ENCODE peak calls at places on chromosomes 11 and 22, in seven cellular contexts. One of them, this sample, is unnamed.

GRCh38 chr11:105466582-105467228 is 143.2 kb upstream of the GRIA4 start:
- DNase-seq in fibroblast of pulmonary artery: peak; percentile 75
- DNase-seq in hypothalamus: no peak
- DNase-seq in mesothelial cell of epicardium: no peak
- DNase-seq in NCI-H2107: no peak
- DNase-seq in GM03348: no peak
- DNase-seq in left cardiac atrium: no peak
- DNase-seq in this sample: no peak

GRCh38 chr11:115980747-115981475 is 476.7 kb upstream of the CADM1 start:
- DNase-seq in NCI-H2107: no peak
- DNase-seq in left cardiac atrium: no peak
- DNase-seq in fibroblast of pulmonary artery: no peak
- DNase-seq in mesothelial cell of epicardium: no peak
- DNase-seq in GM03348: no peak
- DNase-seq in hypothalamus: no peak
- DNase-seq in this sample: no peak

GRCh38 chr22:37675930-37676571 is 615 bp downstream of the LGALS1 start:
- DNase-seq in fibroblast of pulmonary artery: peak; percentile 33
- DNase-seq in mesothelial cell of epicardium: no peak
- DNase-seq in left cardiac atrium: peak; percentile 49
- DNase-seq in hypothalamus: no peak
- DNase-seq in GM03348: peak; percentile 46
- DNase-seq in NCI-H2107: no peak
- DNase-seq in this sample: peak; percentile 88

GRCh38 chr22:30876925-30877553 is 91.5 kb downstream of the MORC2 start:
- DNase-seq in NCI-H2107: peak; percentile 8
- DNase-seq in mesothelial cell of epicardium: peak; percentile 55
- DNase-seq in fibroblast of pulmonary artery: peak; percentile 78
- DNase-seq in left cardiac atrium: peak; percentile 53
- DNase-seq in hypothalamus: no peak
- DNase-seq in GM03348: no peak
- DNase-seq in this sample: no peak

GRCh38 chr11:120532511-120533196 is 21.1 kb downstream of the GRIK4 start:
- DNase-seq in GM03348: peak; percentile 78
- DNase-seq in fibroblast of pulmonary artery: peak; percentile 38
- DNase-seq in hypothalamus: no peak
- DNase-seq in mesothelial cell of epicardium: no peak
- DNase-seq in left cardiac atrium: no peak
- DNase-seq in NCI-H2107: no peak
- DNase-seq in this sample: no peak

GRCh38 chr11:115759622-115760527 is 255.7 kb upstream of the CADM1 start:
- DNase-seq in GM03348: peak; percentile 10
- DNase-seq in left cardiac atrium: peak; percentile 58
- DNase-seq in NCI-H2107: no peak
- DNase-seq in mesothelial cell of epicardium: peak; percentile 50
- DNase-seq in fibroblast of pulmonary artery: no peak
- DNase-seq in hypothalamus: no peak
- DNase-seq in this sample: no peak

GRCh38 chr22:40953446-40953845 is 2.3 kb downstream of the RBX1 start:
- DNase-seq in mesothelial cell of epicardium: no peak
- DNase-seq in GM03348: no peak
- DNase-seq in fibroblast of pulmonary artery: no peak
- DNase-seq in hypothalamus: no peak
- DNase-seq in NCI-H2107: no peak
- DNase-seq in left cardiac atrium: no peak
- DNase-seq in this sample: no peak

GRCh38 chr11:35114901-35115687 is 23.9 kb upstream of the CD44 start:
- DNase-seq in mesothelial cell of epicardium: no peak
- DNase-seq in fibroblast of pulmonary artery: no peak
- DNase-seq in GM03348: no peak
- DNase-seq in left cardiac atrium: no peak
- DNase-seq in NCI-H2107: no peak
- DNase-seq in hypothalamus: no peak
- DNase-seq in this sample: no peak

GRCh38 chr11:108536783-108537182 is 38.6 kb upstream of the POGLUT3 start:
- DNase-seq in mesothelial cell of epicardium: no peak
- DNase-seq in GM03348: no peak
- DNase-seq in hypothalamus: no peak
- DNase-seq in NCI-H2107: no peak
- DNase-seq in fibroblast of pulmonary artery: no peak
- DNase-seq in left cardiac atrium: no peak
- DNase-seq in this sample: no peak

GRCh38 chr11:112229746-112230433 is 3.7 kb downstream of the PTS start:
- DNase-seq in hypothalamus: no peak
- DNase-seq in left cardiac atrium: no peak
- DNase-seq in fibroblast of pulmonary artery: peak; percentile 76
- DNase-seq in mesothelial cell of epicardium: no peak
- DNase-seq in NCI-H2107: no peak
- DNase-seq in GM03348: peak; percentile 79
- DNase-seq in this sample: no peak

GRCh38 chr22:48424201-48424627 is 1403.5 kb downstream of the BRD1 start:
- DNase-seq in hypothalamus: no peak
- DNase-seq in NCI-H2107: no peak
- DNase-seq in fibroblast of pulmonary artery: no peak
- DNase-seq in left cardiac atrium: no peak
- DNase-seq in GM03348: no peak
- DNase-seq in mesothelial cell of epicardium: no peak
- DNase-seq in this sample: no peak

GRCh38 chr22:27507066-27507715 is 294.4 kb downstream of the MN1 start:
- DNase-seq in GM03348: peak; percentile 35
- DNase-seq in fibroblast of pulmonary artery: peak; percentile 59
- DNase-seq in NCI-H2107: no peak
- DNase-seq in mesothelial cell of epicardium: no peak
- DNase-seq in hypothalamus: no peak
- DNase-seq in left cardiac atrium: no peak
- DNase-seq in this sample: no peak

GRCh38 chr11:73320786-73321325 is 12.8 kb downstream of the ARHGEF17 start:
- DNase-seq in GM03348: no peak
- DNase-seq in hypothalamus: no peak
- DNase-seq in fibroblast of pulmonary artery: peak; percentile 68
- DNase-seq in left cardiac atrium: no peak
- DNase-seq in NCI-H2107: no peak
- DNase-seq in mesothelial cell of epicardium: no peak
- DNase-seq in this sample: no peak

GRCh38 chr11:1531961-1532586 is 40.0 kb downstream of the DUSP8 start:
- DNase-seq in left cardiac atrium: peak; percentile 75
- DNase-seq in hypothalamus: no peak
- DNase-seq in fibroblast of pulmonary artery: no peak
- DNase-seq in NCI-H2107: no peak
- DNase-seq in mesothelial cell of epicardium: no peak
- DNase-seq in GM03348: peak; percentile 92
- DNase-seq in this sample: peak; percentile 93

GRCh38 chr22:23840026-23840425 is 1.2 kb upstream of the DERL3 start:
- DNase-seq in mesothelial cell of epicardium: no peak
- DNase-seq in left cardiac atrium: no peak
- DNase-seq in hypothalamus: no peak
- DNase-seq in fibroblast of pulmonary artery: no peak
- DNase-seq in GM03348: no peak
- DNase-seq in NCI-H2107: no peak
- DNase-seq in this sample: no peak

GRCh38 chr22:45155050-45155840 is 8.5 kb upstream of the NUP50 start:
- DNase-seq in NCI-H2107: no peak
- DNase-seq in mesothelial cell of epicardium: no peak
- DNase-seq in hypothalamus: no peak
- DNase-seq in left cardiac atrium: no peak
- DNase-seq in fibroblast of pulmonary artery: peak; percentile 36
- DNase-seq in GM03348: no peak
- DNase-seq in this sample: no peak

GRCh38 chr11:35087648-35088047 is 51.3 kb upstream of the CD44 start:
- DNase-seq in mesothelial cell of epicardium: no peak
- DNase-seq in left cardiac atrium: peak; percentile 28
- DNase-seq in GM03348: peak; percentile 28
- DNase-seq in NCI-H2107: no peak
- DNase-seq in fibroblast of pulmonary artery: peak; percentile 97
- DNase-seq in hypothalamus: no peak
- DNase-seq in this sample: no peak

GRCh38 chr11:72553748-72554147 is 119.4 kb upstream of the CLPB start:
- DNase-seq in mesothelial cell of epicardium: no peak
- DNase-seq in GM03348: no peak
- DNase-seq in NCI-H2107: no peak
- DNase-seq in fibroblast of pulmonary artery: peak; percentile 12
- DNase-seq in hypothalamus: no peak
- DNase-seq in left cardiac atrium: no peak
- DNase-seq in this sample: no peak

GRCh38 chr11:111303476-111303875 is 5.1 kb downstream of the POU2AF3 start:
- DNase-seq in fibroblast of pulmonary artery: no peak
- DNase-seq in left cardiac atrium: no peak
- DNase-seq in hypothalamus: no peak
- DNase-seq in GM03348: no peak
- DNase-seq in mesothelial cell of epicardium: no peak
- DNase-seq in NCI-H2107: peak; percentile 38
- DNase-seq in this sample: no peak

GRCh38 chr22:31898911-31899310 is 45.4 kb upstream of the YWHAH start:
- DNase-seq in left cardiac atrium: no peak
- DNase-seq in mesothelial cell of epicardium: no peak
- DNase-seq in fibroblast of pulmonary artery: no peak
- DNase-seq in NCI-H2107: no peak
- DNase-seq in hypothalamus: no peak
- DNase-seq in GM03348: no peak
- DNase-seq in this sample: no peak

GRCh38 chr11:61587541-61587941 is 6.7 kb upstream of the SYT7 start:
- DNase-seq in GM03348: peak; percentile 88
- DNase-seq in left cardiac atrium: peak; percentile 55
- DNase-seq in fibroblast of pulmonary artery: no peak
- DNase-seq in mesothelial cell of epicardium: peak; percentile 73
- DNase-seq in NCI-H2107: no peak
- DNase-seq in hypothalamus: no peak
- DNase-seq in this sample: no peak

GRCh38 chr11:57974132-57974531 is 49.5 kb upstream of the OR9Q1 start:
- DNase-seq in mesothelial cell of epicardium: no peak
- DNase-seq in left cardiac atrium: no peak
- DNase-seq in NCI-H2107: no peak
- DNase-seq in GM03348: no peak
- DNase-seq in fibroblast of pulmonary artery: no peak
- DNase-seq in hypothalamus: no peak
- DNase-seq in this sample: no peak

GRCh38 chr22:44620129-44620840 is 81.7 kb upstream of the PRR5 start:
- DNase-seq in hypothalamus: no peak
- DNase-seq in mesothelial cell of epicardium: peak; percentile 65
- DNase-seq in fibroblast of pulmonary artery: peak; percentile 70
- DNase-seq in GM03348: no peak
- DNase-seq in left cardiac atrium: peak; percentile 85
- DNase-seq in NCI-H2107: no peak
- DNase-seq in this sample: no peak

GRCh38 chr11:108586600-108586999 is 7.0 kb downstream of the EXPH5 start:
- DNase-seq in GM03348: no peak
- DNase-seq in NCI-H2107: no peak
- DNase-seq in fibroblast of pulmonary artery: no peak
- DNase-seq in hypothalamus: no peak
- DNase-seq in mesothelial cell of epicardium: no peak
- DNase-seq in left cardiac atrium: no peak
- DNase-seq in this sample: no peak